ENCODE peak calls at places on chromosomes 12 and 14, in four cellular contexts. Q is GM23248, Z is activated T-helper 1 cell treated with Interleukin-2 at 50 U/mL for 16 hours, J is dorsolateral prefrontal cortex. U is an unnamed sample.
A peak's percentile ranks its signal among the peaks of the same experiment; 100 is the strongest.

GRCh38 chr14:86639146-86639545 is 1109.2 kb downstream of the FLRT2 start:
- DNase-seq in Q (peak; percentile 0), Z (no peak), J (no peak), U (peak; percentile 64)

GRCh38 chr12:6700646-6701051 is at the start of gene PIANP:
- DNase-seq in Q (peak; percentile 73), Z (peak; percentile 43), J (peak; percentile 78), U (no peak)

GRCh38 chr12:24931666-24932405 is 17.1 kb downstream of the BCAT1 start:
- DNase-seq in Q (peak; percentile 60), Z (no peak), J (no peak), U (no peak)

GRCh38 chr12:107544947-107545346 is 140.7 kb upstream of the PWP1 start:
- DNase-seq in Q (peak; percentile 7), Z (no peak), J (no peak), U (peak; percentile 35)

GRCh38 chr14:79111963-79112362 is 941.8 kb downstream of the NRXN3 start:
- DNase-seq in Q (peak; percentile 3), Z (no peak), J (no peak), U (no peak)

GRCh38 chr14:75401356-75401755 is 26.5 kb upstream of the JDP2 start:
- DNase-seq in Q (peak; percentile 76), Z (no peak), J (no peak), U (peak; percentile 60)

GRCh38 chr12:57868870-57869609 is 22.5 kb upstream of the CTDSP2 start:
- DNase-seq in Q (peak; percentile 73), Z (no peak), J (peak; percentile 80), U (peak; percentile 60)

GRCh38 chr12:50220357-50221061 is 53.3 kb upstream of the CERS5 start:
- DNase-seq in Q (peak; percentile 81), Z (no peak), J (no peak), U (peak; percentile 77)

GRCh38 chr12:130465626-130466025 is 127.9 kb downstream of the PIWIL1 start:
- DNase-seq in Q (no peak), Z (no peak), J (no peak), U (no peak)

GRCh38 chr12:82479511-82479910 is 121.2 kb downstream of the METTL25 start:
- DNase-seq in Q (peak; percentile 74), Z (no peak), J (no peak), U (peak; percentile 63)

GRCh38 chr14:71996615-71997014 is 64.4 kb downstream of the RGS6 start:
- DNase-seq in Q (no peak), Z (no peak), J (no peak), U (no peak)

GRCh38 chr12:103495158-103495782 is 498 bp downstream of the C12orf42 start:
- DNase-seq in Q (no peak), Z (peak; percentile 32), J (peak; percentile 56), U (no peak)

GRCh38 chr14:50666772-50667490 is 1.2 kb downstream of the SAV1 start:
- DNase-seq in Q (peak; percentile 85), Z (no peak), J (no peak), U (peak; percentile 93)

GRCh38 chr14:91317381-91318313 is 73.1 kb upstream of the GPR68 start:
- DNase-seq in Q (peak; percentile 21), Z (peak; percentile 86), J (no peak), U (no peak)

GRCh38 chr12:52087961-52088820 is 8.7 kb downstream of the SMIM41 start:
- DNase-seq in Q (no peak), Z (no peak), J (no peak), U (no peak)

GRCh38 chr12:61291647-61292046 is 968.6 kb upstream of the USP15 start:
- DNase-seq in Q (no peak), Z (no peak), J (no peak), U (no peak)

GRCh38 chr14:92105845-92106094 is 612 bp downstream of the ATXN3 start:
- DNase-seq in Q (peak; percentile 77), Z (no peak), J (peak; percentile 50), U (no peak)

GRCh38 chr12:52634266-52635056 is 16.1 kb upstream of the KRT73 start:
- DNase-seq in Q (no peak), Z (no peak), J (peak; percentile 80), U (no peak)

GRCh38 chr14:102930753-102931579 is 8.5 kb downstream of the AMN start:
- DNase-seq in Q (peak; percentile 41), Z (no peak), J (no peak), U (no peak)

GRCh38 chr12:30166416-30166815 is 382.7 kb upstream of the TMTC1 start:
- DNase-seq in Q (peak; percentile 10), Z (no peak), J (no peak), U (no peak)

GRCh38 chr14:23793532-23793931 is 157.4 kb downstream of the DHRS2 start:
- DNase-seq in Q (no peak), Z (no peak), J (no peak), U (no peak)

GRCh38 chr12:116659771-116660481 is 77.9 kb downstream of the SPRING1 start:
- DNase-seq in Q (peak; percentile 52), Z (no peak), J (no peak), U (no peak)

GRCh38 chr12:124517260-124518050 is 50.0 kb downstream of the NCOR2 start:
- DNase-seq in Q (peak; percentile 82), Z (no peak), J (peak; percentile 81), U (peak; percentile 71)

GRCh38 chr14:74414380-74414779 is 11.6 kb downstream of the SYNDIG1L start:
- DNase-seq in Q (no peak), Z (no peak), J (no peak), U (no peak)

GRCh38 chr14:68479247-68479646 is 313.6 kb downstream of the ZFP36L1 start:
- DNase-seq in Q (no peak), Z (no peak), J (no peak), U (no peak)

GRCh38 chr14:61395115-61395725 is 73.8 kb downstream of the PRKCH start:
- DNase-seq in Q (no peak), Z (no peak), J (no peak), U (no peak)

GRCh38 chr12:108313609-108314331 is 25.3 kb downstream of the CMKLR1 start:
- DNase-seq in Q (no peak), Z (no peak), J (no peak), U (no peak)

GRCh38 chr12:43238281-43238680 is 313.7 kb downstream of the ADAMTS20 start:
- DNase-seq in Q (no peak), Z (no peak), J (no peak), U (no peak)

GRCh38 chr14:22977684-22978486 is 4.5 kb downstream of the AJUBA start:
- DNase-seq in Q (peak; percentile 71), Z (no peak), J (no peak), U (peak; percentile 75)

GRCh38 chr14:98907981-98908544 is 363.9 kb downstream of the BCL11B start:
- DNase-seq in Q (no peak), Z (no peak), J (no peak), U (no peak)

GRCh38 chr12:112852810-112853209 is 54.0 kb upstream of the OAS1 start:
- DNase-seq in Q (no peak), Z (no peak), J (no peak), U (no peak)

GRCh38 chr12:64655141-64655540 is 44.8 kb downstream of the RASSF3 start:
- DNase-seq in Q (no peak), Z (no peak), J (no peak), U (no peak)

GRCh38 chr12:12985817-12986408 is 14.2 kb downstream of the HEBP1 start:
- DNase-seq in Q (peak; percentile 58), Z (no peak), J (no peak), U (no peak)

GRCh38 chr12:80937391-80938238 is at the start of gene LIN7A:
- DNase-seq in Q (peak; percentile 44), Z (no peak), J (peak; percentile 54), U (peak; percentile 65)

U was measured in fibroblast of gingiva.